ENCODE peak calls at places on chromosome 22, in five cellular contexts. D is hypothalamus, C is T-helper 1 cell, A is NAMALWA, I is mesenchymal stem cell. Z is an unnamed sample.

GRCh38 chr22:19739911-19740449 is 16.6 kb downstream of the GP1BB start:
- DNase-seq in I (no peak), C (no peak), D (no peak), A (no peak), Z (no peak)

GRCh38 chr22:38201718-38202436 is at the start of gene MAFF:
- DNase-seq in C (peak; percentile 80), D (peak; percentile 92), A (peak; percentile 90), I (peak; percentile 98), Z (peak; percentile 98)

GRCh38 chr22:42692239-42693054 is 28.2 kb downstream of the A4GALT start:
- DNase-seq in C (no peak), A (peak; percentile 44), I (no peak), D (no peak), Z (no peak)

GRCh38 chr22:23767303-23767672 is 484 bp downstream of the CHCHD10 start:
- DNase-seq in C (no peak), I (no peak), D (no peak), A (no peak), Z (no peak)

GRCh38 chr22:41910050-41910598 is 4.8 kb downstream of the SHISA8 start:
- DNase-seq in C (no peak), A (no peak), D (no peak), I (no peak), Z (no peak)

GRCh38 chr22:25759825-25760231 is 17.8 kb downstream of the MYO18B start:
- DNase-seq in D (no peak), C (no peak), I (peak; percentile 89), A (no peak), Z (peak; percentile 92)

GRCh38 chr22:28450109-28450508 is 229.5 kb downstream of the TTC28 start:
- DNase-seq in A (no peak), D (no peak), C (no peak), I (no peak), Z (peak; percentile 55)

GRCh38 chr22:48692734-48693376 is 1134.8 kb downstream of the BRD1 start:
- DNase-seq in A (no peak), D (no peak), I (no peak), C (no peak), Z (no peak)

GRCh38 chr22:35643991-35644390 is 4.3 kb upstream of the APOL6 start:
- DNase-seq in I (no peak), C (no peak), D (no peak), A (no peak), Z (no peak)

GRCh38 chr22:23385301-23386244 is 194.5 kb downstream of the IGLL1 start:
- DNase-seq in I (peak; percentile 68), C (peak; percentile 74), A (peak; percentile 79), D (peak; percentile 79), Z (peak; percentile 75)

GRCh38 chr22:19037282-19038163 is 84.7 kb downstream of the DGCR2 start:
- DNase-seq in A (no peak), I (no peak), D (no peak), C (no peak), Z (no peak)

GRCh38 chr22:50633771-50634170 is 5.8 kb upstream of the ARSA start:
- DNase-seq in I (no peak), A (no peak), D (no peak), C (no peak), Z (no peak)

GRCh38 chr22:36644333-36644757 is 59.2 kb downstream of the CACNG2 start:
- DNase-seq in C (no peak), D (no peak), A (peak; percentile 62), I (peak; percentile 92), Z (peak; percentile 94)

GRCh38 chr22:45268958-45269844 is 15.5 kb upstream of the UPK3A start:
- DNase-seq in C (peak; percentile 89), I (peak; percentile 60), A (peak; percentile 86), D (peak; percentile 79), Z (peak; percentile 77)

GRCh38 chr22:17842386-17842785 is 68.1 kb upstream of the BID start:
- DNase-seq in D (no peak), I (no peak), A (peak; percentile 20), C (peak; percentile 23), Z (peak; percentile 64)